ENCODE peak calls at places on chromosomes 1 and 21, in eight cellular contexts. One of them, this sample, is unnamed.

GRCh38 chr21:33969600-33969999 is 54.0 kb upstream of the ATP5PO start:
- DNase-seq in heart left ventricle: no peak
- DNase-seq in right lobe of liver: no peak
- DNase-seq in stomach: no peak
- DNase-seq in transverse colon: no peak
- DNase-seq in ovary: no peak
- DNase-seq in K562: no peak
- DNase-seq in tibial nerve: no peak
- DNase-seq in this sample: no peak

GRCh38 chr1:32869844-32870614 is 683 bp downstream of the FNDC5 start:
- DNase-seq in heart left ventricle: no peak
- DNase-seq in right lobe of liver: no peak
- DNase-seq in stomach: no peak
- DNase-seq in transverse colon: no peak
- DNase-seq in ovary: no peak
- DNase-seq in K562: no peak
- DNase-seq in tibial nerve: no peak
- DNase-seq in this sample: no peak

GRCh38 chr1:206000641-206001339 is 2.4 kb downstream of the RAB7B start:
- DNase-seq in heart left ventricle: no peak
- DNase-seq in right lobe of liver: no peak
- DNase-seq in stomach: no peak
- DNase-seq in transverse colon: no peak
- DNase-seq in ovary: no peak
- DNase-seq in K562: no peak
- DNase-seq in tibial nerve: no peak
- DNase-seq in this sample: peak; percentile 43

GRCh38 chr1:200410566-200410878 is 686 bp upstream of the ZNF281 start:
- DNase-seq in heart left ventricle: no peak
- DNase-seq in right lobe of liver: no peak
- DNase-seq in stomach: no peak
- DNase-seq in transverse colon: peak; percentile 42
- DNase-seq in ovary: no peak
- DNase-seq in K562: no peak
- DNase-seq in tibial nerve: no peak
- DNase-seq in this sample: no peak

GRCh38 chr1:30452925-30453324 is 270.5 kb downstream of the MATN1 start:
- DNase-seq in heart left ventricle: no peak
- DNase-seq in right lobe of liver: no peak
- DNase-seq in stomach: no peak
- DNase-seq in transverse colon: no peak
- DNase-seq in ovary: no peak
- DNase-seq in K562: no peak
- DNase-seq in tibial nerve: no peak
- DNase-seq in this sample: no peak

GRCh38 chr1:25684216-25684965 is 67.8 kb downstream of the MAN1C1 start:
- DNase-seq in heart left ventricle: no peak
- DNase-seq in right lobe of liver: no peak
- DNase-seq in stomach: no peak
- DNase-seq in transverse colon: no peak
- DNase-seq in ovary: no peak
- DNase-seq in K562: no peak
- DNase-seq in tibial nerve: no peak
- DNase-seq in this sample: no peak

GRCh38 chr1:12554521-12555305 is 63.3 kb downstream of the DHRS3 start:
- DNase-seq in heart left ventricle: no peak
- DNase-seq in right lobe of liver: no peak
- DNase-seq in stomach: no peak
- DNase-seq in transverse colon: no peak
- DNase-seq in ovary: peak; percentile 30
- DNase-seq in K562: no peak
- DNase-seq in tibial nerve: no peak
- DNase-seq in this sample: no peak

GRCh38 chr1:89727517-89728312 is 93.1 kb upstream of the LRRC8D start:
- DNase-seq in heart left ventricle: no peak
- DNase-seq in right lobe of liver: no peak
- DNase-seq in stomach: no peak
- DNase-seq in transverse colon: no peak
- DNase-seq in ovary: no peak
- DNase-seq in K562: no peak
- DNase-seq in tibial nerve: no peak
- DNase-seq in this sample: no peak

GRCh38 chr1:194477908-194478307 is 1291.5 kb upstream of the B3GALT2 start:
- DNase-seq in heart left ventricle: no peak
- DNase-seq in right lobe of liver: no peak
- DNase-seq in stomach: no peak
- DNase-seq in transverse colon: no peak
- DNase-seq in ovary: no peak
- DNase-seq in K562: no peak
- DNase-seq in tibial nerve: no peak
- DNase-seq in this sample: no peak

GRCh38 chr21:34147835-34148804 is 74.7 kb downstream of the MRPS6 start:
- DNase-seq in heart left ventricle: no peak
- DNase-seq in right lobe of liver: no peak
- DNase-seq in stomach: no peak
- DNase-seq in transverse colon: no peak
- DNase-seq in ovary: no peak
- DNase-seq in K562: no peak
- DNase-seq in tibial nerve: no peak
- DNase-seq in this sample: peak; percentile 33

GRCh38 chr1:32234792-32235191 is 12.2 kb upstream of the FAM167B start:
- DNase-seq in heart left ventricle: no peak
- DNase-seq in right lobe of liver: no peak
- DNase-seq in stomach: no peak
- DNase-seq in transverse colon: no peak
- DNase-seq in ovary: peak; percentile 32
- DNase-seq in K562: no peak
- DNase-seq in tibial nerve: no peak
- DNase-seq in this sample: no peak

DNA sequence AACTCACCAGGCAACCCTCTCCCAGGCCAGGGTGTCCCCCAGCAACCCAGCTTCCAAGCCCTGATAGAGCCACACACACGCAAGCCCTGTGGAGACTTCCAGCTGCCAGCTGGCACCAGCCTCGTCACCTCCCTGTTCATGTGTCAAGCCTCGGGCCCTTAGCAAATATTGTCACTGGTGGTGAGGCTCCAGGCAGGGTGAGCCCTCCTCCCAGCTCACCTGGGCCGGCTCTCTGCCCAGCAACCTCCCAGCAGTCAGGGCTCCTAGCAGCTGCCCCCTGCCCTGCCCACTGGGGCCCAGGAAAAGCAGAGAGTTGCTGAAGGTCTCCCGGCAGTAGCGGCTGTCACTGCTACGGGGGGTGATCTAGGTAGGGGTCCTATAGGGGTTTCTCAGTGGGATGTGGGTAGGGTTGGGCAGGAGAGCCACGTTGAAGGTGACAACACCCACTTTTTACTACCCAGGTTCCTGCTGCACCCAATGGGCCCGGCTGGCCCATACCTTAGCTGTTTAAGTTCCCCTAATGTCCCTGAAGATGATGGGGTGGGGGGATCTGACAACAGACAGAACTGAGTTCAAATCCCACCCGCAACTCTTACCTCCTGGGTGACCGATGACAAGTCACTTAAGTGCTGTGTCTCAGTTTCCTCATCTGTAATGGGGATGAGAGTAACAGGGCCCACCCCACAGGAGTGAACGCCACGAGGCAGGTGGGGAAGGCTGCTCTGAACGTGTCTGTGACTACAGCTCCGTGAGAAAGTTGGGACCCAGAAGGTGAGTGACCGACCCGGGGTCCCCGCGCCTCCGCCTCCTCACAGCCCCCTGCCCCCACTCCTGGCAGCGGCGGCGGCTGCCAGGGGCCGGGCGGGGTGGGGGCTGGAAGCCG is 678 bp downstream of the TTC39A start:
- DNase-seq in heart left ventricle: peak; percentile 65
- DNase-seq in right lobe of liver: peak; percentile 86
- DNase-seq in stomach: peak; percentile 94
- DNase-seq in transverse colon: peak; percentile 82
- DNase-seq in ovary: no peak
- DNase-seq in K562: no peak
- DNase-seq in tibial nerve: no peak
- DNase-seq in this sample: no peak
- TF ChIP-seq POLR2A in heart left ventricle: peak; percentile 23
- TF ChIP-seq POLR2A in right lobe of liver: peak; percentile 58
- TF ChIP-seq POLR2A in stomach: peak; percentile 82
- TF ChIP-seq POLR2A in transverse colon: peak; percentile 83
- TF ChIP-seq POLR2A in ovary: no peak
- TF ChIP-seq POLR2A in K562: no peak
- TF ChIP-seq POLR2A in tibial nerve: no peak
- TF ChIP-seq POLR2A in this sample: no peak

GRCh38 chr1:151908228-151908691 is 1.1 kb downstream of the THEM4 start:
- DNase-seq in heart left ventricle: no peak
- DNase-seq in right lobe of liver: no peak
- DNase-seq in stomach: no peak
- DNase-seq in transverse colon: no peak
- DNase-seq in ovary: no peak
- DNase-seq in K562: no peak
- DNase-seq in tibial nerve: no peak
- DNase-seq in this sample: peak; percentile 24

GRCh38 chr1:151912973-151913372 is 3.7 kb upstream of the THEM4 start:
- DNase-seq in heart left ventricle: no peak
- DNase-seq in right lobe of liver: no peak
- DNase-seq in stomach: no peak
- DNase-seq in transverse colon: no peak
- DNase-seq in ovary: no peak
- DNase-seq in K562: no peak
- DNase-seq in tibial nerve: no peak
- DNase-seq in this sample: no peak

GRCh38 chr1:151905070-151905442 is 4.3 kb downstream of the THEM4 start:
- DNase-seq in heart left ventricle: peak; percentile 23
- DNase-seq in right lobe of liver: no peak
- DNase-seq in stomach: no peak
- DNase-seq in transverse colon: no peak
- DNase-seq in ovary: no peak
- DNase-seq in K562: peak; percentile 54
- DNase-seq in tibial nerve: no peak
- DNase-seq in this sample: no peak

GRCh38 chr1:151907363-151908139 is 1.8 kb downstream of the THEM4 start:
- DNase-seq in heart left ventricle: no peak
- DNase-seq in right lobe of liver: no peak
- DNase-seq in stomach: no peak
- DNase-seq in transverse colon: no peak
- DNase-seq in ovary: no peak
- DNase-seq in K562: no peak
- DNase-seq in tibial nerve: no peak
- DNase-seq in this sample: no peak

DNA sequence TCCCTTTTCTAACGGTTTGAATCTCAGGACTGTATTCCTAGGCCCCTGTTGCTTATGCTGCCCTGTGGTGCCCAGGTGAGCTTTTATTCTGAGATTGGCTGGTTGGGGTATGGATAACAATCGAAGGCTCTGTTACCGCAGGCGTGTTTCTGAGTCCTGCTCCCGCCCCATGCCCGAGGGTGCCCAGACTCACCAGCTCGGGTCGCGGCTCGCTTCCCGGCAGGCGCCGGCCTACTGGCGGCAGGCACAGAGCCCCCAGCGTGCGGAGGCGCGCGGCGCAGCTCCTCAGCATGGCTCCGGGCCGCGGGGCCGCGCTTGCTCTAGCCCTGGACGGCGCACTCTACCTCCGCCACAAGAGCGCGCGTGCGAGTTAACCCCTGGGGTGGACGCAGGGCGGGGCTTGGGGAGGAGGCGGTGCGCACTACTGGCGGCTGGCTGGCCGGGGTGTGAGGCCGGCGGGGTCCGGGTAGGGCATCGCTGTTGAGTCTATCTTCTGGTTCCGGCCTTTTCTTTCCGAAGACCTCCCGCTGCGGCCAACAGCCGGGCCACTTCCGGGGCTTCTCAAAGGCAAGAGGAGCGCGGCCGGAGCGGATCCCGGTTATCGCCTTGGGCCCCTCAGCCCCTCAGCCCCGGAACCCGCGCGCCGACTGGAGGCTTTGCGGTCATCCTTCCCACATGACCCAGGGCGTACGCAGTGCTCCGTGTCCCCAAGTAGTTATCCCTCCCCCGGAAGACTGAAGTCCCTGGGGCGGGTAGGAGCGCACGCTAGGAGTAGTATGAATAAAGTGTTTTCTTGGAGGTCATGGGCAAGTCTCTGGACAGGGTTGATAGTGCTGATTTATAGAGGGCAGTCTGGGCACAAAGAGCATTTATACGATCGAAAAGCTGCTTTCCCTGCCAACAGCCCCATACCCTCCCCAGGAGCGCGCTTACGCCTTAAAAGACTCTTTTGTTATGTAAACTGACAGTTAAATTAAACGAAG is at the start of gene THEM4:
- DNase-seq in heart left ventricle: peak; percentile 97
- DNase-seq in right lobe of liver: peak; percentile 98
- DNase-seq in stomach: peak; percentile 98
- DNase-seq in transverse colon: peak; percentile 98
- DNase-seq in ovary: peak; percentile 98
- DNase-seq in K562: peak; percentile 97
- DNase-seq in tibial nerve: peak; percentile 95
- DNase-seq in this sample: peak; percentile 96
- TF ChIP-seq POLR2A in heart left ventricle: peak; percentile 88
- TF ChIP-seq POLR2A in right lobe of liver: peak; percentile 98
- TF ChIP-seq POLR2A in stomach: no peak
- TF ChIP-seq POLR2A in transverse colon: peak; percentile 82
- TF ChIP-seq POLR2A in ovary: peak; percentile 58
- TF ChIP-seq POLR2A in K562: peak; percentile 92
- TF ChIP-seq POLR2A in tibial nerve: peak; percentile 63
- TF ChIP-seq POLR2A in this sample: peak; percentile 85

GRCh38 chr1:43056981-43057391 is 98.3 kb upstream of the SLC2A1 start:
- DNase-seq in heart left ventricle: no peak
- DNase-seq in right lobe of liver: no peak
- DNase-seq in stomach: no peak
- DNase-seq in transverse colon: no peak
- DNase-seq in ovary: no peak
- DNase-seq in K562: no peak
- DNase-seq in tibial nerve: no peak
- DNase-seq in this sample: peak; percentile 65
- TF ChIP-seq POLR2A in heart left ventricle: no peak
- TF ChIP-seq POLR2A in right lobe of liver: no peak
- TF ChIP-seq POLR2A in stomach: no peak
- TF ChIP-seq POLR2A in transverse colon: no peak
- TF ChIP-seq POLR2A in ovary: no peak
- TF ChIP-seq POLR2A in K562: no peak
- TF ChIP-seq POLR2A in tibial nerve: no peak
- TF ChIP-seq POLR2A in this sample: no peak

DNA sequence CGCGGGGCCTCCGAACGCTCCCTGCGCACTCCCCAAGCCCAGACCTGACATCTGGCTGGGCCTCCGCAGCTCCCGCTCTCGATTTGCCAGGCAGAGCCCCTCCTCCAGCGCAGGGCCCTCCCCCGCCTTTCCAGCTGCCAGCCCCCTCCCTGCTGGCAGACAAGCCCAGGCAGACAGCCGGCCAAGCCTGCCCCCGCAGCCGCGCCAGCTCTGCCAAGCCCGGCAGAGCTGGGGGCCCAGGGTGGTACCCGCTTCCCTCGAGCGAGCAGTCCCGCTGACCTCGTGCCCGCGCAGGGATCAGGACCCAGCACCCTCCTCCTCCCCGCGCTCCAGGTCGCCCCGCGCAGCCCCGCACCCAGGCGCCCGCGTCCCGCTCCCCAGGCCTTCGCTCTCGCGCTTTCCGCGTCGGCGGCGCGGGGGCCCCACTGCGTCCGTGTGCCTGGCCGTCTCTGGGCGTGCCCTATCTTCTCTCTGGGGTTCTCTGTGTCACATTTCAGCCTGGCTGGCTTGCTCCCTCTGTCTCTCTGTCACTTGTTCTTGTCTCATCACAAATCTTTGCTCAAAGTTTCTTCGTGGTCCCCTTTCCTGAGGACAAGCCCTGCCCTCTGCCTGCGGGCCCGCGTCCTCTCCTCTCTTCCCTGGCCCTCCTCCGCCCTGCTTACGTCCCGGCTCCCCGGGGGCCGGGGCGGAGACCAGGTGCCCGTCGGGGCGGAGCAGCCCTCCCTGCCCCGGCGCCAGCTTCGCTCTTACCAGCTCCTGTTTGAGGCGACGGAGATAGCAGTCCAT is 566 bp downstream of the INKA2 start:
- DNase-seq in heart left ventricle: peak; percentile 84
- DNase-seq in right lobe of liver: peak; percentile 77
- DNase-seq in stomach: peak; percentile 69
- DNase-seq in transverse colon: peak; percentile 71
- DNase-seq in ovary: peak; percentile 81
- DNase-seq in K562: no peak
- DNase-seq in tibial nerve: peak; percentile 28
- DNase-seq in this sample: peak; percentile 49
- TF ChIP-seq POLR2A in heart left ventricle: peak; percentile 67
- TF ChIP-seq POLR2A in right lobe of liver: no peak
- TF ChIP-seq POLR2A in stomach: no peak
- TF ChIP-seq POLR2A in transverse colon: no peak
- TF ChIP-seq POLR2A in ovary: peak; percentile 27
- TF ChIP-seq POLR2A in K562: no peak
- TF ChIP-seq POLR2A in tibial nerve: no peak
- TF ChIP-seq POLR2A in this sample: no peak